ENCODE peak calls at places on chromosomes 13 and 19, in six cellular contexts. Q is transverse colon; E is astrocyte; U is vagina; O is effector memory CD4-positive, alpha-beta T cell; V is lower lobe of right lung. A is an unnamed sample. For H3K9me3, the result is how much of the 10 kb centered on the place peaks cover.

GRCh38 chr13:20967340-20967739 is 64.8 kb upstream of the XPO4 start:
- DNase-seq in Q (no peak), O (no peak), U (no peak), V (no peak), E (no peak), A (no peak)

GRCh38 chr19:32166238-32166637 is 179.2 kb upstream of the ZNF507 start:
- DNase-seq in E (no peak), V (no peak), Q (no peak), O (no peak), U (peak), A (no peak)

GRCh38 chr19:46125447-46125846 is 959 bp upstream of the IGFL3 start:
- DNase-seq in Q (no peak), O (no peak), V (no peak), U (no peak), E (no peak), A (no peak)

GRCh38 chr13:101623469-101624209 is 171.2 kb downstream of the ITGBL1 start:
- DNase-seq in V (no peak), O (no peak), E (no peak), Q (no peak), U (no peak), A (no peak)

GRCh38 chr19:6589711-6590457 is 1.1 kb downstream of the CD70 start:
- DNase-seq in U (no peak), O (no peak), E (no peak), V (no peak), Q (no peak), A (no peak)

GRCh38 chr13:105996391-105997028 is 539.0 kb downstream of the EFNB2 start:
- DNase-seq in U (no peak), Q (no peak), O (no peak), E (no peak), V (no peak), A (no peak)

GRCh38 chr19:5403968-5404640 is 51.1 kb upstream of the ZNRF4 start:
- DNase-seq in U (no peak), V (peak), Q (peak), O (peak), E (peak), A (peak)

GRCh38 chr13:23847545-23847944 is 41.7 kb downstream of the MIPEP start:
- DNase-seq in U (no peak), V (no peak), E (no peak), O (no peak), Q (no peak), A (no peak)

GRCh38 chr19:33831835-33832234 is 35.2 kb downstream of the KCTD15 start:
- DNase-seq in O (no peak), E (no peak), V (no peak), U (no peak), Q (no peak), A (no peak)

GRCh38 chr19:19459707-19460251 is 54.3 kb downstream of the GATAD2A start:
- DNase-seq in V (peak), U (no peak), E (peak), O (peak), Q (peak), A (peak)

GRCh38 chr19:48619692-48620565 is 623 bp downstream of the SPHK2 start:
- DNase-seq in E (no peak), U (no peak), Q (no peak), O (no peak), V (no peak), A (no peak)

GRCh38 chr19:11948646-11949045 is 16.2 kb upstream of the ZNF763 start:
- DNase-seq in V (no peak), U (no peak), O (no peak), Q (no peak), E (no peak), A (no peak)

GRCh38 chr19:39197808-39198207 is 1.0 kb downstream of the NCCRP1 start:
- DNase-seq in O (no peak), Q (no peak), U (no peak), V (no peak), E (no peak), A (no peak)

GRCh38 chr13:36298535-36299068 is 988 bp upstream of the CCDC169 start:
- DNase-seq in U (no peak), O (no peak), E (no peak), V (no peak), Q (no peak), A (no peak)

GRCh38 chr13:20902438-20903163 is at the start of gene XPO4:
- DNase-seq in U (no peak), O (peak), E (peak), Q (peak), V (peak), A (peak)

GRCh38 chr13:36728006-36728405 is 54.2 kb downstream of the SERTM1 start:
- DNase-seq in E (no peak), O (no peak), Q (no peak), U (no peak), V (no peak), A (no peak)

GRCh38 chr13:46129955-46130354 is 25.1 kb upstream of the CPB2 start:
- DNase-seq in E (no peak), U (no peak), O (no peak), Q (no peak), V (no peak), A (no peak)

GRCh38 chr19:54137913-54138776 is 583 bp downstream of the CNOT3 start:
- DNase-seq in Q (peak), O (peak), V (peak), U (no peak), E (no peak), A (peak)

GRCh38 chr13:62643799-62644484 is 1228.3 kb upstream of the PCDH20 start:
- DNase-seq in V (no peak), U (no peak), Q (no peak), E (no peak), O (no peak), A (no peak)

GRCh38 chr19:17610384-17610783 is 54.9 kb downstream of the COLGALT1 start:
- DNase-seq in O (no peak), E (no peak), Q (no peak), V (no peak), U (no peak), A (no peak)

GRCh38 chr13:64877176-64877575 is 2353.0 kb downstream of the PCDH9 start:
- DNase-seq in O (no peak), U (no peak), V (no peak), E (no peak), Q (no peak), A (no peak)

GRCh38 chr13:31072041-31072440 is 89.7 kb downstream of the HSPH1 start:
- DNase-seq in Q (no peak), E (peak), V (no peak), U (no peak), O (no peak), A (no peak)

GRCh38 chr13:36382030-36382429 is 35.8 kb upstream of the SPART start:
- DNase-seq in O (no peak), E (peak), Q (no peak), U (no peak), V (no peak), A (no peak)

GRCh38 chr13:75547917-75548316 is 1.7 kb upstream of the UCHL3 start:
- DNase-seq in E (peak), O (no peak), U (no peak), Q (no peak), V (no peak), A (no peak)

GRCh38 chr13:110907951-110908898 is 6.6 kb downstream of the ANKRD10 start:
- DNase-seq in Q (peak), E (peak), O (no peak), U (no peak), V (no peak), A (no peak)

GRCh38 chr13:44818428-44818827 is 170.8 kb downstream of the NUFIP1 start:
- DNase-seq in E (no peak), O (no peak), V (no peak), U (no peak), Q (no peak), A (no peak)

GRCh38 chr13:34748078-34748477 is 194.0 kb upstream of the NBEA start:
- DNase-seq in U (no peak), V (peak), E (peak), Q (peak), O (no peak), A (no peak)

GRCh38 chr19:39046037-39046821 is 13.9 kb upstream of the FBXO27 start:
- DNase-seq in Q (no peak), E (no peak), V (no peak), O (no peak), U (no peak), A (no peak)

GRCh38 chr19:41452584-41453275 is 9.8 kb downstream of the ERICH4 start:
- DNase-seq in O (no peak), Q (no peak), V (no peak), E (no peak), U (no peak), A (no peak)

GRCh38 chr13:110758195-110758594 is 44.7 kb downstream of the ING1 start:
- DNase-seq in E (peak), V (no peak), O (no peak), Q (no peak), U (no peak), A (no peak)

GRCh38 chr13:97353927-97354326 is 80.0 kb upstream of the RAP2A start:
- DNase-seq in E (peak), O (no peak), Q (no peak), V (no peak), U (no peak), A (no peak)

GRCh38 chr19:55377356-55378131 is 918 bp downstream of the TMEM190 start:
- DNase-seq in O (no peak), E (no peak), Q (no peak), V (no peak), U (no peak), A (no peak)

GRCh38 chr19:44624840-44625354 is 11.5 kb downstream of the IGSF23 start:
- DNase-seq in O (no peak), E (no peak), V (no peak), Q (no peak), U (no peak), A (no peak)

GRCh38 chr19:48403606-48404005 is 10.1 kb downstream of the GRIN2D start:
- DNase-seq in E (peak), Q (peak), U (no peak), O (no peak), V (no peak), A (peak)

GRCh38 chr13:110521296-110521680 is 40.2 kb downstream of the RAB20 start:
- DNase-seq in O (no peak), U (no peak), Q (no peak), V (no peak), E (no peak), A (no peak)

GRCh38 chr13:113669231-113669870 is 2.3 kb downstream of the GRK1 start:
- DNase-seq in O (no peak), E (no peak), U (no peak), V (peak), Q (peak), A (no peak)

GRCh38 chr13:69279213-69279612 is 828.4 kb upstream of the ATXN8OS start:
- DNase-seq in V (no peak), O (no peak), E (no peak), U (no peak), Q (no peak), A (no peak)

DNA sequence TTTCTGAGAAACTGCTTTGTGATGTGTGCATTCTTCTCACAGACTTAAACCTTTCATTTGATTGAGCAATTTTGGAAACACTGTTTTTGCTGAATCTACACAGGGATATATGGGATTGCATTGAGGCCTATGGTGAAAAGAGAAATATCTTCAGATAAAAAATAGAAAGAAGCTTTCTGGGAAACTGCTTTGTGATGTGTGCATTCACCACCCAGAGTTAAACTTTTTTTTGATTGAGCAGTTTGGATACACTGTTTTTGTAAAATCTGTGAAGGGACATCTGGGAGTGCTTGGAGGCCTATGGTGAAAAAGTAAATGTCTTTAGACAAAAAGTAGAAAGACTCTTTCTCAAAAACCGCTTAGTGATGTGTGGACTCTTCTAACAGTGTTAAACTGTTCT is 1683.8 kb downstream of the UQCRFS1 start:
- DNase-seq in Q (no peak), E (no peak), O (no peak), V (no peak), U (no peak), A (no peak)
- H3K9me3 ChIP-seq in Q (half or more), E (under half), O (under half), V (half or more), U (under half), A (under half)

GRCh38 chr19:15621801-15622200 is 6.8 kb downstream of the CYP4F8 start:
- DNase-seq in E (no peak), Q (no peak), O (no peak), U (no peak), V (no peak), A (no peak)
- H3K9me3 ChIP-seq in E (under half), Q (under half), O (under half), U (under half), V (under half), A (under half)

DNA sequence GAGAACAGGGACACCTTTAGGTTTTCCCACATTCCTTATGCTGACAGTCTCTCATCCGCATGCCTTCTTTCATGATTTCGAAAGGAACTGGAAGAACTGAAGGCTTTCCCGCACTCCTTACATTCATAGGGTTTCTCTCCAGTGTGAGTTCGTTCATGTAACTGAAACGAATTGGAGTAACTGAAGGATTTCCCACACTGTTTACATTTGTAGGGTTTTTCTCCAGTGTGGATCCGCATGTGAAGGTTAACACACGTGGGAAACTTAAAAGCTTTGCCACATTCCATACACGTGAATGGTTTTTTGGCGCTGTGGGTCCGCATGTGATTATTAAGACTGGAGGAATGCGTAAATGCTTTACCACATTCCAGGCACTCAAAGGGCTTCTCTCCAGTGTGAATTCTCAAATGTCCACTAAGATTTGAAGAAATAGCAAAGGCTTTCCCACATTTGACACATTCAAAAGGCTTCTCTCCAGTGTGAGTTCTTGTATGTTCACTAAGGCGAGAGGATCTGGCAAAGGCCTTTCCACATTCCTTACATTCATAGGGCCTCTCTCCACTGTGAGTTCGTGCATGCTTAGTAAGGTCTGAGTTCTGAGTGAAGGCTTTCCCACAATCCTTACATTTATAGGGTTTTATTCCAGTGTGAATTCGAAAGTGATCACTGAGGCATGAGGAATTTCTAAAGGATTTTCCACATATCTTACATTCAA is 22.0 kb downstream of the ZNF266 start:
- DNase-seq in Q (no peak), V (no peak), E (no peak), O (no peak), U (no peak), A (no peak)
- H3K9me3 ChIP-seq in Q (half or more), V (half or more), E (half or more), O (half or more), U (half or more), A (half or more)

GRCh38 chr13:99968521-99969367 is 2.8 kb downstream of the ZIC5 start:
- DNase-seq in Q (peak), U (no peak), V (no peak), E (no peak), O (no peak), A (no peak)

GRCh38 chr13:99970761-99971575 is 599 bp downstream of the ZIC5 start:
- DNase-seq in V (no peak), O (no peak), U (no peak), E (no peak), Q (no peak), A (no peak)

GRCh38 chr13:99967884-99968520 is 3.6 kb downstream of the ZIC5 start:
- DNase-seq in O (no peak), V (no peak), U (no peak), Q (no peak), E (no peak), A (no peak)

GRCh38 chr13:99969934-99970760 is 1.4 kb downstream of the ZIC5 start:
- DNase-seq in V (no peak), Q (no peak), E (no peak), O (no peak), U (no peak), A (no peak)

GRCh38 chr13:99969368-99969933 is 2.1 kb downstream of the ZIC5 start:
- DNase-seq in E (no peak), Q (no peak), U (no peak), O (no peak), V (no peak), A (no peak)
- H3K9me3 ChIP-seq in E (under half), Q (under half), U (under half), O (under half), V (under half), A (under half)

A was measured in CD8-positive, alpha-beta memory T cell.